ENCODE peak calls at places on chromosomes 16 and 17, in seven cellular contexts. Y, E, R, B, W, F and J are unnamed samples. For H3K4me1, the result is how much of the 10 kb centered on the place peaks cover.

GRCh38 chr17:1989135-1989534 is 36.0 kb downstream of the RTN4RL1 start:
- DNase-seq in Y (no peak), E (no peak), R (peak), B (peak), W (no peak), F (no peak), J (no peak)

GRCh38 chr16:23013484-23013883 is 135.8 kb downstream of the USP31 start:
- DNase-seq in Y (no peak), E (peak), R (no peak), B (no peak), W (no peak), F (no peak), J (no peak)

GRCh38 chr17:62781826-62782225 is 26.3 kb downstream of the MARCHF10 start:
- DNase-seq in Y (no peak), E (no peak), R (no peak), B (peak), W (no peak), F (no peak), J (no peak)

GRCh38 chr16:4501071-4501478 is 24.9 kb downstream of the HMOX2 start:
- DNase-seq in Y (no peak), E (no peak), R (peak), B (peak), W (no peak), F (no peak), J (no peak)

GRCh38 chr17:8488931-8489330 is 53.2 kb downstream of the NDEL1 start:
- DNase-seq in Y (no peak), E (no peak), R (peak), B (peak), W (no peak), F (no peak), J (no peak)

GRCh38 chr17:44023545-44024270 is 8.9 kb upstream of the TMEM101 start:
- DNase-seq in Y (no peak), E (no peak), R (peak), B (no peak), W (no peak), F (no peak), J (no peak)

GRCh38 chr16:75235721-75236193 is 15.7 kb downstream of the BCAR1 start:
- DNase-seq in Y (no peak), E (no peak), R (peak), B (no peak), W (no peak), F (no peak), J (no peak)

GRCh38 chr17:7745748-7746470 is 28.4 kb downstream of the DNAH2 start:
- DNase-seq in Y (no peak), E (no peak), R (peak), B (peak), W (no peak), F (no peak), J (peak)

GRCh38 chr16:30659507-30660423 is 1.5 kb downstream of the FBRS start:
- DNase-seq in Y (peak), E (peak), R (no peak), B (no peak), W (peak), F (peak), J (no peak)

GRCh38 chr16:27965801-27966200 is 97.7 kb downstream of the GSG1L start:
- DNase-seq in Y (no peak), E (no peak), R (no peak), B (no peak), W (no peak), F (no peak), J (no peak)

GRCh38 chr16:52408197-52408845 is 138.6 kb downstream of the TOX3 start:
- DNase-seq in Y (no peak), E (no peak), R (no peak), B (no peak), W (no peak), F (no peak), J (no peak)

GRCh38 chr17:36133629-36134259 is 30.1 kb downstream of the CCL4 start:
- DNase-seq in Y (no peak), E (peak), R (no peak), B (peak), W (peak), F (no peak), J (no peak)

GRCh38 chr17:64155751-64156544 is 26.0 kb upstream of the ERN1 start:
- DNase-seq in Y (no peak), E (peak), R (peak), B (peak), W (peak), F (no peak), J (peak)

GRCh38 chr16:85259115-85259830 is 147.0 kb upstream of the CIBAR2 start:
- DNase-seq in Y (no peak), E (no peak), R (no peak), B (no peak), W (no peak), F (no peak), J (no peak)

GRCh38 chr17:62643496-62643895 is 16.0 kb downstream of the MRC2 start:
- DNase-seq in Y (no peak), E (no peak), R (no peak), B (no peak), W (no peak), F (no peak), J (no peak)

GRCh38 chr16:50708373-50709060 is 15.1 kb downstream of the NOD2 start:
- DNase-seq in Y (no peak), E (no peak), R (no peak), B (no peak), W (no peak), F (no peak), J (no peak)

GRCh38 chr17:77131919-77132318 is 8.8 kb upstream of the SEC14L1 start:
- DNase-seq in Y (no peak), E (no peak), R (no peak), B (peak), W (no peak), F (no peak), J (no peak)

GRCh38 chr16:17305694-17306093 is 165.1 kb downstream of the XYLT1 start:
- DNase-seq in Y (no peak), E (no peak), R (no peak), B (no peak), W (no peak), F (no peak), J (no peak)

GRCh38 chr16:54489225-54489781 is 202.7 kb upstream of the IRX3 start:
- DNase-seq in Y (no peak), E (no peak), R (no peak), B (no peak), W (peak), F (no peak), J (no peak)

GRCh38 chr17:8022358-8023038 is 16.4 kb upstream of the ALOX15B start:
- DNase-seq in Y (no peak), E (no peak), R (no peak), B (no peak), W (no peak), F (no peak), J (no peak)

GRCh38 chr16:86735727-86736126 is 157.4 kb downstream of the FOXL1 start:
- DNase-seq in Y (no peak), E (no peak), R (no peak), B (no peak), W (no peak), F (no peak), J (no peak)

GRCh38 chr17:77476006-77476405 is 335.2 kb downstream of the SEC14L1 start:
- DNase-seq in Y (no peak), E (no peak), R (no peak), B (no peak), W (no peak), F (no peak), J (no peak)

GRCh38 chr17:42814633-42815399 is 9.3 kb downstream of the BECN1 start:
- DNase-seq in Y (no peak), E (no peak), R (no peak), B (peak), W (no peak), F (no peak), J (no peak)

GRCh38 chr17:53142890-53143289 is 679.8 kb upstream of the KIF2B start:
- DNase-seq in Y (no peak), E (peak), R (no peak), B (peak), W (no peak), F (no peak), J (no peak)

GRCh38 chr16:55033225-55034156 is 102.8 kb downstream of the IRX5 start:
- DNase-seq in Y (no peak), E (no peak), R (no peak), B (no peak), W (no peak), F (no peak), J (no peak)

GRCh38 chr17:4946312-4946976 is 1.9 kb downstream of the PFN1 start:
- DNase-seq in Y (no peak), E (no peak), R (no peak), B (no peak), W (no peak), F (no peak), J (no peak)

GRCh38 chr17:77916771-77917481 is 41.6 kb upstream of the TNRC6C start:
- DNase-seq in Y (no peak), E (no peak), R (no peak), B (no peak), W (no peak), F (no peak), J (no peak)

GRCh38 chr16:3465301-3465700 is 21.8 kb downstream of the NAA60 start:
- DNase-seq in Y (no peak), E (no peak), R (no peak), B (no peak), W (no peak), F (no peak), J (no peak)

GRCh38 chr17:82458885-82459424 is 414 bp downstream of the NARF start:
- DNase-seq in Y (peak), E (peak), R (peak), B (peak), W (peak), F (no peak), J (no peak)

GRCh38 chr17:29159286-29159860 is 20.8 kb downstream of the MYO18A start:
- DNase-seq in Y (no peak), E (no peak), R (no peak), B (no peak), W (no peak), F (no peak), J (no peak)
- H3K4me1 ChIP-seq in Y (under half), E (under half), R (under half), B (under half), W (under half), F (under half), J (under half)

DNA sequence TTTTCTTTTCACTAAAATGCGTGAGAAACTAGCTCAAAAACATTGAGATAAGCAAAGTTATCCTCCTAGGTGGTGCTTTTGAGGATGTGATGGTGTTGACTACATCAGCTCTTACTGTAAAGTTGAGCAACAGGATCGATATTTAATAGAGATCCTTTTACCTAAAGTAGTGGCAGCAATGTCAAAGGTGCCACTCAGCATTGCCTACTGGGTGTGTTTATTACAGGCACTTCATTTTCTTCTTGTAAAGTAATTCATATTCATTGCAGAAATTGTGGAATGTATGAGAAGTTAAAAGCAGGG is 1.4 kb downstream of the PSMD3 start:
- DNase-seq in Y (no peak), E (no peak), R (no peak), B (no peak), W (no peak), F (no peak), J (no peak)
- H3K4me1 ChIP-seq in Y (under half), E (under half), R (under half), B (under half), W (under half), F (under half), J (under half)

GRCh38 chr16:24991349-24991748 is 23.8 kb downstream of the ARHGAP17 start:
- DNase-seq in Y (no peak), E (no peak), R (no peak), B (no peak), W (no peak), F (no peak), J (no peak)
- H3K4me1 ChIP-seq in Y (under half), E (under half), R (under half), B (under half), W (half or more), F (under half), J (under half)

DNA sequence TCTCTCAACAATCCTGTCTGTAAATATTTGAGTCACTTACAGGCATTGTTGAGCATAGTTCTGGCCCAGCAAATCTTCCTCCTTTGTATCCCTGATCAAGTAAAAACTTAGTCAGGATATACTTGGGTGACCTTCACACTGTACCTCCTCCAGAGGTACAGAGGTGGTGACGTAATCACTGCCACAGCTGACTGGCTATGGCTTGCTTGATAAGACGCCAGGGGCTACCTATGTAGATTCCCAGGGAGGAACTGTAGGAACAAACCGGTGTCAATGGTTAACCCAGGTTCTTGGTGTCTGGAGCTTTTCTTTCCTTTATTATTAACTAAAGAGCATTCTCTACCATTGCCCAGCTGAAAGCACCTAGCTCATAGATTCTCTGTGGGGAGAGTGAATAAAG is at the start of gene KCNJ16:
- DNase-seq in Y (no peak), E (no peak), R (no peak), B (no peak), W (peak), F (no peak), J (no peak)
- H3K4me1 ChIP-seq in Y (under half), E (under half), R (under half), B (under half), W (under half), F (under half), J (under half)